ENCODE peak calls at places on chromosome 21, in five cellular contexts. L, G, J, W and Q are unnamed samples.
A peak's percentile ranks its signal among the peaks of the same experiment; 100 is the strongest.

GRCh38 chr21:43949499-43950208 is 62.5 kb upstream of the TRAPPC10 start:
- DNase-seq in L (no peak), G (no peak), J (no peak), W (no peak), Q (no peak)

GRCh38 chr21:41813226-41813625 is 46.4 kb upstream of the RIPK4 start:
- DNase-seq in L (no peak), G (no peak), J (no peak), W (no peak), Q (no peak)

GRCh38 chr21:43585924-43586411 is 73.3 kb downstream of the HSF2BP start:
- DNase-seq in L (no peak), G (no peak), J (peak; percentile 79), W (peak; percentile 38), Q (peak; percentile 83)

GRCh38 chr21:21003701-21004100 is 5.5 kb downstream of the NCAM2 start:
- DNase-seq in L (no peak), G (no peak), J (no peak), W (no peak), Q (no peak)

GRCh38 chr21:42862774-42863503 is 16.4 kb downstream of the WDR4 start:
- DNase-seq in L (peak; percentile 58), G (no peak), J (peak; percentile 52), W (no peak), Q (no peak)

GRCh38 chr21:41361786-41362604 is at the start of gene MX2:
- DNase-seq in L (peak; percentile 61), G (peak; percentile 69), J (peak; percentile 66), W (no peak), Q (peak; percentile 38)

GRCh38 chr21:42221581-42222345 is 2.8 kb downstream of the ABCG1 start:
- DNase-seq in L (no peak), G (no peak), J (peak; percentile 23), W (no peak), Q (no peak)

GRCh38 chr21:42291003-42291750 is 24.0 kb downstream of the TFF3 start:
- DNase-seq in L (no peak), G (no peak), J (no peak), W (no peak), Q (no peak)

GRCh38 chr21:18155508-18156193 is 89.0 kb upstream of the CHODL start:
- DNase-seq in L (no peak), G (no peak), J (no peak), W (peak; percentile 26), Q (no peak)

GRCh38 chr21:35578831-35579470 is 481.4 kb downstream of the SETD4 start:
- DNase-seq in L (no peak), G (no peak), J (no peak), W (no peak), Q (no peak)

GRCh38 chr21:17441370-17441769 is 71.5 kb upstream of the CXADR start:
- DNase-seq in L (peak; percentile 78), G (no peak), J (peak; percentile 85), W (no peak), Q (peak; percentile 78)

GRCh38 chr21:15015622-15016471 is 49.0 kb downstream of the NRIP1 start:
- DNase-seq in L (no peak), G (no peak), J (no peak), W (no peak), Q (no peak)

GRCh38 chr21:44006017-44006624 is 6.0 kb upstream of the TRAPPC10 start:
- DNase-seq in L (no peak), G (no peak), J (no peak), W (no peak), Q (peak; percentile 58)

GRCh38 chr21:41166947-41167346 is 1.0 kb upstream of the BACE2 start:
- DNase-seq in L (peak; percentile 42), G (peak; percentile 31), J (no peak), W (no peak), Q (peak; percentile 54)

GRCh38 chr21:38659936-38660332 is 145.8 kb upstream of the ETS2 start:
- DNase-seq in L (no peak), G (no peak), J (no peak), W (no peak), Q (no peak)

GRCh38 chr21:38663282-38663681 is 142.4 kb upstream of the ETS2 start:
- DNase-seq in L (no peak), G (no peak), J (no peak), W (no peak), Q (no peak)

GRCh38 chr21:38662224-38662568 is 143.5 kb upstream of the ETS2 start:
- DNase-seq in L (no peak), G (no peak), J (no peak), W (no peak), Q (no peak)

GRCh38 chr21:38660333-38661295 is 145.1 kb upstream of the ETS2 start:
- DNase-seq in L (peak; percentile 53), G (peak; percentile 17), J (no peak), W (no peak), Q (peak; percentile 19)

GRCh38 chr21:38661296-38662223 is 144.2 kb upstream of the ETS2 start:
- DNase-seq in L (peak; percentile 38), G (peak; percentile 38), J (no peak), W (no peak), Q (no peak)
- H3K27ac ChIP-seq in L (no peak overlapping the region), G (no peak overlapping the region), J (peak overlapping the region; percentile 70), W (no peak overlapping the region), Q (peak overlapping the region; percentile 5)

DNA sequence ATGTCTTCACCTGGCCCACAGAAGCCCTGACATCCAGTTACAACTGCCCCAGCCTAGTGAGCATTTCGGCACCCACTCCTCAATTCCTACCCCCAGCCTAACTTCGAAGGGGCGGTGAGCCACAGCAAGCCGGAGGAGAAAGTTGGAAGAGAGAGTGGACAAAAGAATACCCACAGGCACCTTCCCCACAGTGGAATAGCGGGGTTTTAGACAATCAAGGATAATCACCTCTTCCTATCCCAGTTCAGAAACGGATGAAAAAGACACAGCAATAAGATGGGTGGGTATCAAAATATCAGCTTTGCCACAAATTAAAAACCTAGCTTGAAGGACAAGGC is 1.3 kb upstream of the LSS start:
- DNase-seq in L (no peak), G (no peak), J (no peak), W (no peak), Q (no peak)
- H3K27ac ChIP-seq in L (no peak overlapping the region), G (no peak overlapping the region), J (peak overlapping the region; percentile 90), W (no peak overlapping the region), Q (no peak overlapping the region)

DNA sequence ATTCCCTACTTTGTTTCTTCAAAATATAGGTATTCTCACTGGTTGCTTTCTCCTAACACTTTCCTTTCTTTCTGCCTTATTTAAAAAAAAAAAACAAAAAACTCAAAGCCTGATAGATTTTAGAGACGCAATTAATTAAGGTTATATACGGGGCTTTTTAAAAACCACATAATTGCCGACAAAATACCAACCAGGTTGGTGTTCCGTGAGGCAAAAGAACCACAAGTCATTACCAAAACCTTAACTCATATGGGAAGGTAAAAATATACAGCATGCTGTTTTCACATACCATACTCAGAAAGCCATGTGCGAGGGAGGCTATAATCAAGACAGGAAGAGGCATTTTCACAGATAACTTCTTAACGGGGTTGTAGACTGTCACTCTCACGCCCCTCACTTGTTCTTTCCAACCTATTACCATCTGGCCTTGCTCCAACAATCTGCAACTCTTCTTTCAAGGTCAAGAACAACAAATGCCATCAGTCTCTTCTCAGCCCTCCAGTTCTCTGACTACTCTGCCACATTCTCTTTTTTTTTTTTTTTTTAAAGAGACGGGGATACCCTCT is 102.7 kb downstream of the APP start:
- DNase-seq in L (no peak), G (no peak), J (no peak), W (no peak), Q (peak; percentile 48)
- H3K27ac ChIP-seq in L (no peak overlapping the region), G (no peak overlapping the region), J (no peak overlapping the region), W (no peak overlapping the region), Q (no peak overlapping the region)

DNA sequence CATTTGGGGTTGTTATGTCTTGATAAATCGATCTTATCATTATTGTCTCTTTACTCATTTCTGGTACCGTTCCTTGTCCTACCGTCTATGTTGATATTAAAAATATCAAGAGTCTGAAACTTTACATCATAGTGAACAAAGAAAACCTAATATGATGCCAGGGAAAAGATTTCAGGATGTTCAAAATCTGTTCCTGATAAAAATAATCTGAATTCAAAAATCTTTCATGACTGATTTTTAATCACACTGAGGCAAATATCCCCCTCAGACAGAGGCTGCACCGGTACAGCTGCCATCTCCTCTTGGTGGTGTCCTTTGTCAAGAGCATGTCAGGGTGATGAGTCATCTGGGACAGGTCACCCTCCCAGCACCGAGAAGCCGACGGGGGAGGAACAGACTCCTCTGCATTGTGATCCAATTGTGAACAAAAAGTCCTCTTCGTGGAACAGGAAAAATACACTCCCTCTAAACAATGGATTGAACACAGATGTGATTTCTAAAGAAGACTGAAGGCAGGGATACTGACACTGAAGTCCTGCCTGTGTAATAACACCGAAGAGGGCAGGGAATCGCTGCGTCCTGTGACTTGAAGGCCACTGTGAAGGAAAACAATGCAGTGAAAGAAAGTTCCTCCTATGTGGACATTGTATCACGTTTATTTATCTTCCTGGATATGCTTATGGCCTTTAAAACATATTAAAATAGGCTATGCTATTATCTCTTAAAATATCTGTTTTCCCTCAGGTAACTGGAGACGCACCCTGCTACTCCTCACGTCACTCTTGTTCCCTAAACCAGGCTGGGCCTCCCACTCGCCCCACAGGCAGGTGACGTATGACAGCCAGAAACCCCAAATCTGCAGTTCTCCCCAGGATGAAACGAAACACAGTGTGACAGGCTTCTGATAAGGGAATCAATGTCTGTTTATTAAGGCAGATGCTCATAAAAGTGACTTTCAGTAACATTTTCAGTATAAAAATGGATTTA is 4.3 kb upstream of the SPATC1L start:
- DNase-seq in L (peak; percentile 34), G (peak; percentile 58), J (no peak), W (peak; percentile 56), Q (peak; percentile 81)
- H3K27ac ChIP-seq in L (peak overlapping the region; percentile 2), G (peak overlapping the region; percentile 95), J (peak overlapping the region; percentile 67), W (peak overlapping the region; percentile 4), Q (peak overlapping the region; percentile 77)

GRCh38 chr21:32459972-32460371 is 47.5 kb downstream of the EVA1C start:
- DNase-seq in L (no peak), G (no peak), J (no peak), W (no peak), Q (no peak)

GRCh38 chr21:32463889-32464300 is 51.4 kb downstream of the EVA1C start:
- DNase-seq in L (no peak), G (no peak), J (no peak), W (no peak), Q (no peak)

GRCh38 chr21:32461503-32461902 is 49.0 kb downstream of the EVA1C start:
- DNase-seq in L (no peak), G (no peak), J (no peak), W (no peak), Q (no peak)

GRCh38 chr21:32467291-32467690 is 54.8 kb downstream of the EVA1C start:
- DNase-seq in L (no peak), G (no peak), J (no peak), W (no peak), Q (no peak)

DNA sequence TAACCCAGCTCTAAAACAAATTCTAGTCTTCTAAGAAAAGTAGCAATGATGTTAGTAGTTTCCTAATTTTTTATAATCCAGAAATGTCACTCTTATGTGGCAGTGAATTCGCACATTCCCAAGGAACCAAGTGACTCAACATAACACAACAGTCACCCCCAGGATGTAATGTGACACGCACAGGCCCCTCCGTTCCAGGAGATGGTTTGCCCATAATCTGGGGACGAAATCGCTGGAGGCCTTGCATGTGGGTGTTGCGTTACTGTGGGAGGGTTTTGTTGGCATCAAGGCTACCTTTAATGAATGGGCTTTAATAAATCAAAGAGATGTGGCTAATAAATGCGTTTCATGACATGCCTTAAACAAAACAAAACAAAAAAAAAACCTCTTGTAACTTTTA is 50.9 kb downstream of the EVA1C start:
- DNase-seq in L (no peak), G (no peak), J (no peak), W (no peak), Q (no peak)
- H3K27ac ChIP-seq in L (no peak overlapping the region), G (no peak overlapping the region), J (peak overlapping the region; percentile 70), W (no peak overlapping the region), Q (peak overlapping the region; percentile 31)